ENCODE peak calls at places on chromosomes 7 and 10, in six cellular contexts. Q is NCI-H526 treated with DMSO at 0.1 percent for 48 hours; I is KG1; X is astrocyte of the cerebellum; Z is stimulated activated CD4-positive, alpha-beta T cell treated with anti-CD3 and anti-CD28 coated beads, Interleukin-12 subunit alpha, Interleukin-12 subunit beta, amount 100 ng/mL, for 48 hours; C is COR-L47. D is an unnamed sample.

GRCh38 chr7:114759347-114760062 is 162.4 kb upstream of the MDFIC start:
- DNase-seq in I (no peak), Z (no peak), C (no peak), Q (no peak), X (no peak), D (no peak)

GRCh38 chr7:114085592-114086490 is 167.0 kb upstream of the PPP1R3A start:
- DNase-seq in Z (no peak), Q (peak), C (peak), I (no peak), X (no peak), D (peak)

GRCh38 chr10:121927361-121927840 is 430 bp downstream of the ATE1 start:
- DNase-seq in I (no peak), X (no peak), Z (peak), Q (peak), C (peak), D (no peak)

GRCh38 chr7:129825005-129825553 is 127.7 kb downstream of the UBE2H start:
- DNase-seq in Z (peak), Q (peak), X (no peak), I (no peak), C (peak), D (no peak)

GRCh38 chr7:64314493-64315020 is 796 bp downstream of the ZNF736 start:
- DNase-seq in I (no peak), C (no peak), Q (no peak), Z (no peak), X (no peak), D (no peak)

GRCh38 chr10:7932301-7933036 is 114.2 kb downstream of the TAF3 start:
- DNase-seq in C (no peak), Z (no peak), I (no peak), Q (no peak), X (no peak), D (no peak)

GRCh38 chr7:34133983-34134782 is 228.8 kb downstream of the BMPER start:
- DNase-seq in X (peak), Z (no peak), C (peak), Q (peak), I (peak), D (peak)

GRCh38 chr7:98133181-98133580 is 26.5 kb downstream of the LMTK2 start:
- DNase-seq in Z (no peak), Q (no peak), C (no peak), X (no peak), I (peak), D (no peak)

GRCh38 chr7:82185443-82185842 is 258.1 kb downstream of the CACNA2D1 start:
- DNase-seq in I (no peak), C (no peak), Z (no peak), Q (no peak), X (no peak), D (no peak)

GRCh38 chr10:133247681-133248333 is 10.2 kb downstream of the VENTX start:
- DNase-seq in X (no peak), Q (no peak), C (no peak), Z (no peak), I (no peak), D (no peak)

GRCh38 chr10:19480296-19480695 is 335.9 kb upstream of the PLXDC2 start:
- DNase-seq in C (no peak), X (no peak), Z (no peak), Q (no peak), I (no peak), D (no peak)

GRCh38 chr7:137871173-137871915 is 24.6 kb upstream of the DGKI start:
- DNase-seq in Z (no peak), X (no peak), I (no peak), C (no peak), Q (no peak), D (no peak)

GRCh38 chr7:68688416-68689086 is 909.7 kb upstream of the AUTS2 start:
- DNase-seq in C (peak), Z (no peak), X (no peak), Q (no peak), I (no peak), D (no peak)

GRCh38 chr7:156889089-156889488 is 3.9 kb downstream of the LMBR1 start:
- DNase-seq in Z (no peak), I (no peak), C (no peak), Q (peak), X (no peak), D (no peak)

GRCh38 chr10:101065479-101066145 is 3.8 kb downstream of the KAZALD1 start:
- DNase-seq in X (no peak), Z (no peak), I (no peak), Q (no peak), C (no peak), D (no peak)

GRCh38 chr7:139725077-139725476 is 52.7 kb downstream of the HIPK2 start:
- DNase-seq in X (peak), C (no peak), Q (no peak), I (no peak), Z (no peak), D (no peak)

GRCh38 chr7:21972397-21972784 is 26.7 kb upstream of the CDCA7L start:
- DNase-seq in C (no peak), I (no peak), Q (no peak), X (no peak), Z (no peak), D (no peak)

GRCh38 chr7:155685070-155685790 is 40.8 kb downstream of the RBM33 start:
- DNase-seq in C (no peak), Q (no peak), X (no peak), Z (no peak), I (no peak), D (no peak)

GRCh38 chr10:123043409-123043925 is 34.7 kb downstream of the ACADSB start:
- DNase-seq in Z (peak), C (peak), Q (peak), I (peak), X (peak), D (peak)

GRCh38 chr10:49187950-49188761 is at the start of gene TMEM273:
- DNase-seq in C (no peak), Z (no peak), I (peak), Q (no peak), X (peak), D (no peak)

GRCh38 chr10:123270806-123271205 is 116.6 kb downstream of the BUB3 start:
- DNase-seq in I (no peak), Q (no peak), Z (no peak), C (no peak), X (no peak), D (no peak)

GRCh38 chr10:58782876-58783859 is 270.5 kb downstream of the BICC1 start:
- DNase-seq in C (no peak), I (no peak), X (peak), Q (no peak), Z (no peak), D (no peak)

GRCh38 chr7:155194531-155195140 is 103.0 kb upstream of the INSIG1 start:
- DNase-seq in Q (no peak), X (no peak), Z (no peak), I (no peak), C (no peak), D (no peak)

GRCh38 chr7:29538322-29538874 is 25.2 kb upstream of the PRR15 start:
- DNase-seq in Q (no peak), C (peak), Z (no peak), I (no peak), X (no peak), D (no peak)

GRCh38 chr7:1331026-1331425 is 98.4 kb downstream of the UNCX start:
- DNase-seq in Z (no peak), C (no peak), Q (no peak), X (no peak), I (no peak), D (no peak)

GRCh38 chr10:118311505-118311904 is 30.6 kb downstream of the FAM204A start:
- DNase-seq in X (no peak), Q (no peak), C (no peak), I (no peak), Z (no peak), D (no peak)

GRCh38 chr7:141585592-141586510 is 34.6 kb downstream of the AGK start:
- DNase-seq in I (no peak), C (no peak), X (peak), Q (no peak), Z (peak), D (peak)

GRCh38 chr7:95324396-95324795 is at the start of gene PON1:
- DNase-seq in Q (no peak), I (no peak), Z (no peak), C (peak), X (no peak), D (no peak)

GRCh38 chr7:46494441-46494840 is 573.4 kb upstream of the IGFBP3 start:
- DNase-seq in Z (no peak), Q (no peak), C (no peak), I (no peak), X (no peak), D (no peak)

GRCh38 chr10:11088709-11089108 is 71.0 kb downstream of the CELF2 start:
- DNase-seq in Q (no peak), C (no peak), Z (no peak), I (no peak), X (no peak), D (no peak)

GRCh38 chr7:80307251-80307856 is 172.7 kb downstream of the GNAI1 start:
- DNase-seq in I (no peak), Q (no peak), X (peak), C (no peak), Z (no peak), D (peak)

GRCh38 chr10:88794731-88795130 is 7.8 kb upstream of the LIPM start:
- DNase-seq in Z (no peak), X (no peak), I (no peak), Q (no peak), C (no peak), D (no peak)

GRCh38 chr10:127456122-127456521 is 93.0 kb upstream of the NPS start:
- DNase-seq in X (no peak), Q (no peak), I (no peak), C (no peak), Z (no peak), D (no peak)

GRCh38 chr10:510415-510881 is 179.0 kb downstream of the DIP2C start:
- DNase-seq in Z (no peak), C (no peak), I (no peak), Q (peak), X (no peak), D (no peak)

D was measured in smooth muscle cell of the brain vasculature.